ENCODE peak calls at places on chromosomes 7 and 10, in five cellular contexts. One of them, this sample, is unnamed.

GRCh38 chr7:142933092-142933475 is 462 bp downstream of the TRPV5 start:
- DNase-seq in neural progenitor cell: no peak
- DNase-seq in HCT116: no peak
- DNase-seq in GM23338: no peak
- DNase-seq in GM23248: no peak
- DNase-seq in this sample: no peak

GRCh38 chr7:129800901-129801300 is 151.9 kb downstream of the UBE2H start:
- DNase-seq in HCT116: no peak
- DNase-seq in neural progenitor cell: no peak
- DNase-seq in GM23338: no peak
- DNase-seq in GM23248: no peak
- DNase-seq in this sample: no peak

GRCh38 chr10:22606164-22606614 is 108.2 kb downstream of the PIP4K2A start:
- DNase-seq in HCT116: no peak
- DNase-seq in GM23248: peak
- DNase-seq in GM23338: no peak
- DNase-seq in neural progenitor cell: no peak
- DNase-seq in this sample: peak

GRCh38 chr10:114607358-114607998 is 50.6 kb downstream of the ABLIM1 start:
- DNase-seq in HCT116: no peak
- DNase-seq in neural progenitor cell: no peak
- DNase-seq in GM23338: no peak
- DNase-seq in GM23248: peak
- DNase-seq in this sample: no peak

GRCh38 chr7:31051598-31052503 is at the start of gene ADCYAP1R1:
- DNase-seq in GM23338: peak
- DNase-seq in neural progenitor cell: peak
- DNase-seq in HCT116: no peak
- DNase-seq in GM23248: no peak
- DNase-seq in this sample: no peak

GRCh38 chr7:44101304-44101965 is 2.7 kb upstream of the AEBP1 start:
- DNase-seq in GM23248: no peak
- DNase-seq in neural progenitor cell: no peak
- DNase-seq in GM23338: no peak
- DNase-seq in HCT116: no peak
- DNase-seq in this sample: no peak

GRCh38 chr7:139451638-139452037 is 31.8 kb downstream of the KLRG2 start:
- DNase-seq in HCT116: no peak
- DNase-seq in neural progenitor cell: no peak
- DNase-seq in GM23338: no peak
- DNase-seq in GM23248: peak
- DNase-seq in this sample: no peak

GRCh38 chr7:151999337-152000090 is 26.0 kb upstream of the GALNT11 start:
- DNase-seq in neural progenitor cell: no peak
- DNase-seq in GM23338: no peak
- DNase-seq in HCT116: no peak
- DNase-seq in GM23248: peak
- DNase-seq in this sample: no peak

GRCh38 chr7:124062171-124062570 is 29.3 kb upstream of the TMEM229A start:
- DNase-seq in neural progenitor cell: no peak
- DNase-seq in GM23338: no peak
- DNase-seq in HCT116: no peak
- DNase-seq in GM23248: no peak
- DNase-seq in this sample: no peak

GRCh38 chr7:50660040-50660829 is 95.0 kb upstream of the DDC start:
- DNase-seq in GM23338: no peak
- DNase-seq in GM23248: no peak
- DNase-seq in neural progenitor cell: no peak
- DNase-seq in HCT116: no peak
- DNase-seq in this sample: peak

GRCh38 chr7:151381333-151382078 is 28.3 kb downstream of the WDR86 start:
- DNase-seq in GM23248: peak
- DNase-seq in HCT116: no peak
- DNase-seq in neural progenitor cell: peak
- DNase-seq in GM23338: peak
- DNase-seq in this sample: peak

GRCh38 chr7:124191713-124192112 is 158.8 kb upstream of the TMEM229A start:
- DNase-seq in HCT116: no peak
- DNase-seq in GM23248: no peak
- DNase-seq in neural progenitor cell: no peak
- DNase-seq in GM23338: no peak
- DNase-seq in this sample: no peak

GRCh38 chr7:73869011-73869785 is 8.2 kb downstream of the TMEM270 start:
- DNase-seq in GM23248: no peak
- DNase-seq in HCT116: no peak
- DNase-seq in GM23338: peak
- DNase-seq in neural progenitor cell: no peak
- DNase-seq in this sample: no peak

GRCh38 chr10:63522129-63522687 is 1.0 kb downstream of the REEP3 start:
- DNase-seq in GM23248: peak
- DNase-seq in GM23338: no peak
- DNase-seq in neural progenitor cell: no peak
- DNase-seq in HCT116: no peak
- DNase-seq in this sample: peak

GRCh38 chr10:79400567-79401004 is 44.8 kb downstream of the ZCCHC24 start:
- DNase-seq in GM23338: peak
- DNase-seq in neural progenitor cell: peak
- DNase-seq in HCT116: peak
- DNase-seq in GM23248: peak
- DNase-seq in this sample: peak

GRCh38 chr7:107961399-107961798 is 41.6 kb downstream of the LAMB1 start:
- DNase-seq in neural progenitor cell: no peak
- DNase-seq in HCT116: no peak
- DNase-seq in GM23248: no peak
- DNase-seq in GM23338: no peak
- DNase-seq in this sample: no peak

GRCh38 chr7:24462117-24462516 is 111.1 kb upstream of the PALS2 start:
- DNase-seq in GM23248: no peak
- DNase-seq in neural progenitor cell: no peak
- DNase-seq in GM23338: no peak
- DNase-seq in HCT116: no peak
- DNase-seq in this sample: no peak

GRCh38 chr10:131750171-131750895 is 150.5 kb upstream of the PPP2R2D start:
- DNase-seq in neural progenitor cell: no peak
- DNase-seq in GM23338: no peak
- DNase-seq in HCT116: no peak
- DNase-seq in GM23248: no peak
- DNase-seq in this sample: no peak

GRCh38 chr10:27482984-27483956 is 20.8 kb upstream of the RAB18 start:
- DNase-seq in GM23338: peak
- DNase-seq in HCT116: no peak
- DNase-seq in GM23248: peak
- DNase-seq in neural progenitor cell: no peak
- DNase-seq in this sample: no peak

GRCh38 chr10:101292194-101293006 is 61.6 kb upstream of the BTRC start:
- DNase-seq in neural progenitor cell: peak
- DNase-seq in GM23248: peak
- DNase-seq in HCT116: no peak
- DNase-seq in GM23338: peak
- DNase-seq in this sample: no peak

GRCh38 chr10:133359554-133359971 is 1.7 kb upstream of the FUOM start:
- DNase-seq in GM23248: no peak
- DNase-seq in GM23338: no peak
- DNase-seq in neural progenitor cell: no peak
- DNase-seq in HCT116: no peak
- DNase-seq in this sample: no peak

GRCh38 chr7:28481131-28481926 is 69.0 kb downstream of the CREB5 start:
- DNase-seq in HCT116: no peak
- DNase-seq in GM23338: peak
- DNase-seq in neural progenitor cell: peak
- DNase-seq in GM23248: peak
- DNase-seq in this sample: peak

GRCh38 chr7:29957921-29958320 is 31.7 kb downstream of the SCRN1 start:
- DNase-seq in HCT116: no peak
- DNase-seq in GM23248: no peak
- DNase-seq in GM23338: no peak
- DNase-seq in neural progenitor cell: no peak
- DNase-seq in this sample: peak

GRCh38 chr7:23017303-23017702 is 3.4 kb upstream of the HYCC1 start:
- DNase-seq in neural progenitor cell: no peak
- DNase-seq in HCT116: no peak
- DNase-seq in GM23248: no peak
- DNase-seq in GM23338: no peak
- DNase-seq in this sample: peak

GRCh38 chr10:123227706-123228105 is 73.5 kb downstream of the BUB3 start:
- DNase-seq in GM23338: no peak
- DNase-seq in neural progenitor cell: no peak
- DNase-seq in GM23248: no peak
- DNase-seq in HCT116: no peak
- DNase-seq in this sample: no peak

GRCh38 chr10:15262036-15262713 is 93.7 kb upstream of the NMT2 start:
- DNase-seq in GM23338: no peak
- DNase-seq in neural progenitor cell: no peak
- DNase-seq in HCT116: no peak
- DNase-seq in GM23248: peak
- DNase-seq in this sample: no peak

GRCh38 chr10:83963446-83963845 is 175.9 kb upstream of the GHITM start:
- DNase-seq in GM23338: no peak
- DNase-seq in HCT116: no peak
- DNase-seq in GM23248: no peak
- DNase-seq in neural progenitor cell: no peak
- DNase-seq in this sample: no peak

GRCh38 chr7:17680026-17680425 is 260.3 kb downstream of the SNX13 start:
- DNase-seq in HCT116: no peak
- DNase-seq in GM23248: peak
- DNase-seq in neural progenitor cell: peak
- DNase-seq in GM23338: peak
- DNase-seq in this sample: no peak

GRCh38 chr7:1883031-1883761 is 213.1 kb downstream of the ELFN1 start:
- DNase-seq in GM23248: peak
- DNase-seq in GM23338: no peak
- DNase-seq in neural progenitor cell: peak
- DNase-seq in HCT116: peak
- DNase-seq in this sample: no peak

GRCh38 chr10:59175538-59176240 is 754 bp upstream of the PHYHIPL start:
- DNase-seq in HCT116: no peak
- DNase-seq in neural progenitor cell: peak
- DNase-seq in GM23248: no peak
- DNase-seq in GM23338: peak
- DNase-seq in this sample: no peak

GRCh38 chr10:86293323-86293840 is 73.2 kb downstream of the GRID1 start:
- DNase-seq in GM23338: peak
- DNase-seq in GM23248: no peak
- DNase-seq in HCT116: no peak
- DNase-seq in neural progenitor cell: no peak
- DNase-seq in this sample: no peak

GRCh38 chr10:109956454-109957091 is 33.3 kb upstream of the XPNPEP1 start:
- DNase-seq in GM23248: peak
- DNase-seq in HCT116: peak
- DNase-seq in GM23338: peak
- DNase-seq in neural progenitor cell: peak
- DNase-seq in this sample: peak

GRCh38 chr10:59085641-59086502 is 90.6 kb upstream of the PHYHIPL start:
- DNase-seq in neural progenitor cell: no peak
- DNase-seq in GM23338: no peak
- DNase-seq in HCT116: no peak
- DNase-seq in GM23248: no peak
- DNase-seq in this sample: no peak

GRCh38 chr10:27368706-27369105 is 128.1 kb upstream of the ACBD5 start:
- DNase-seq in GM23248: no peak
- DNase-seq in neural progenitor cell: no peak
- DNase-seq in GM23338: no peak
- DNase-seq in HCT116: no peak
- DNase-seq in this sample: no peak

GRCh38 chr10:70920519-70920918 is 32.2 kb upstream of the PCBD1 start:
- DNase-seq in GM23248: no peak
- DNase-seq in neural progenitor cell: no peak
- DNase-seq in GM23338: no peak
- DNase-seq in HCT116: no peak
- DNase-seq in this sample: no peak
- TF ChIP-seq EZH2phosphoT487 in GM23248: no peak
- TF ChIP-seq EZH2phosphoT487 in neural progenitor cell: no peak
- TF ChIP-seq EZH2phosphoT487 in GM23338: no peak
- TF ChIP-seq EZH2phosphoT487 in HCT116: no peak
- TF ChIP-seq EZH2phosphoT487 in this sample: no peak

GRCh38 chr10:13219685-13220670 is 14.2 kb downstream of the UCMA start:
- DNase-seq in HCT116: peak
- DNase-seq in GM23338: peak
- DNase-seq in GM23248: peak
- DNase-seq in neural progenitor cell: peak
- DNase-seq in this sample: peak
- TF ChIP-seq EZH2phosphoT487 in HCT116: no peak
- TF ChIP-seq EZH2phosphoT487 in GM23338: no peak
- TF ChIP-seq EZH2phosphoT487 in GM23248: no peak
- TF ChIP-seq EZH2phosphoT487 in neural progenitor cell: no peak
- TF ChIP-seq EZH2phosphoT487 in this sample: no peak

GRCh38 chr7:94434031-94434430 is 39.3 kb downstream of the COL1A2 start:
- DNase-seq in GM23248: peak
- DNase-seq in GM23338: no peak
- DNase-seq in neural progenitor cell: no peak
- DNase-seq in HCT116: no peak
- DNase-seq in this sample: no peak

GRCh38 chr7:94436018-94436604 is 41.4 kb downstream of the COL1A2 start:
- DNase-seq in neural progenitor cell: peak
- DNase-seq in GM23338: peak
- DNase-seq in HCT116: peak
- DNase-seq in GM23248: peak
- DNase-seq in this sample: peak

GRCh38 chr7:94432799-94433198 is 38.1 kb downstream of the COL1A2 start:
- DNase-seq in HCT116: no peak
- DNase-seq in neural progenitor cell: no peak
- DNase-seq in GM23338: no peak
- DNase-seq in GM23248: peak
- DNase-seq in this sample: no peak

GRCh38 chr7:94431203-94431602 is 36.5 kb downstream of the COL1A2 start:
- DNase-seq in HCT116: no peak
- DNase-seq in GM23338: no peak
- DNase-seq in GM23248: peak
- DNase-seq in neural progenitor cell: no peak
- DNase-seq in this sample: no peak

DNA sequence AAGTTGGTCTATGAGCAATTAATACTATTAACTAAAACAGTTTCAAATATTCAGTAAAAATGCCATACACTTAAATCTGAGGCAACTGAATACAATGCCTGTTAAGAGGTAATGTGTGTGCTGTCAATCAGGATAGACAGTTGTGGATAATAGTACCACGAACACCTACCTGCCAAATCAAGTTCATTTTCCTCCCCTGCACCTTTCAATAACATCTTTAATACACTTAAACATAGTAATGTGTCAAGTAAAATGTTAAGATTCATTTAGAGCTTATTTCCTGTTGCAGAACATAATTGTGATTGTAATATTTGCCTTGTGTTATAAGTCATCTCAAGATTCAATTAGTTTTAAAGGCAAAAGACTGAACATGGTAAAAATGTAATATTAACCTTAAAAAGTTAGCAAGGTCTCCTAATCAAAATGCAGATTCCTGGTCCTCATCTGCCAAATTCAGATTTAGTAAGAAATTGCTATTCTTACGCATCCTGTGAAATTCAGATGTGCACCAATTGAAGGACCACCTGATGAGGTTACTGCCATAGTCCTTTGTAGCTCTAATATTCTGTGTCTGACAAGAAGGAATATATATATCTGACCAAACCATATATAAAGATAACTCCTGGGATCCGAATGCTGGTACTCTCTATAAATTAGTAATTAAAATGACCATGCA is 37.1 kb downstream of the COL1A2 start:
- DNase-seq in GM23338: no peak
- DNase-seq in neural progenitor cell: no peak
- DNase-seq in GM23248: peak
- DNase-seq in HCT116: no peak
- DNase-seq in this sample: no peak
- TF ChIP-seq EZH2phosphoT487 in GM23338: no peak
- TF ChIP-seq EZH2phosphoT487 in neural progenitor cell: no peak
- TF ChIP-seq EZH2phosphoT487 in GM23248: no peak
- TF ChIP-seq EZH2phosphoT487 in HCT116: no peak
- TF ChIP-seq EZH2phosphoT487 in this sample: no peak

GRCh38 chr10:116836087-116836486 is 13.2 kb upstream of the ENO4 start:
- DNase-seq in GM23248: no peak
- DNase-seq in neural progenitor cell: peak
- DNase-seq in GM23338: peak
- DNase-seq in HCT116: no peak
- DNase-seq in this sample: no peak
- TF ChIP-seq EZH2phosphoT487 in GM23248: no peak
- TF ChIP-seq EZH2phosphoT487 in neural progenitor cell: no peak
- TF ChIP-seq EZH2phosphoT487 in GM23338: no peak
- TF ChIP-seq EZH2phosphoT487 in HCT116: no peak
- TF ChIP-seq EZH2phosphoT487 in this sample: no peak